ENCODE peak calls at places on chromosomes 13 and 19, in four cellular contexts. O is astrocyte, I is RWPE1, Z is SJCRH30. V is an unnamed sample.

GRCh38 chr13:55577847-55578210 is 1562.9 kb upstream of the PRR20A start:
- DNase-seq in O (no peak), I (no peak), Z (no peak), V (no peak)

GRCh38 chr19:47243776-47244547 is 12.4 kb upstream of the CCDC9 start:
- DNase-seq in O (peak; percentile 88), I (peak; percentile 86), Z (peak; percentile 92), V (peak; percentile 85)

GRCh38 chr13:59680429-59681024 is 483.2 kb downstream of the DIAPH3 start:
- DNase-seq in O (no peak), I (peak; percentile 16), Z (peak; percentile 33), V (no peak)

GRCh38 chr13:20685042-20685441 is 18.5 kb upstream of the IL17D start:
- DNase-seq in O (no peak), I (no peak), Z (no peak), V (no peak)

GRCh38 chr13:48942131-48942530 is 33.6 kb upstream of the FNDC3A start:
- DNase-seq in O (peak; percentile 68), I (peak; percentile 33), Z (no peak), V (no peak)

GRCh38 chr13:53254495-53254894 is 225.9 kb downstream of the OLFM4 start:
- DNase-seq in O (no peak), I (peak; percentile 4), Z (peak; percentile 51), V (no peak)

GRCh38 chr13:75550159-75550567 is 572 bp downstream of the UCHL3 start:
- DNase-seq in O (peak; percentile 83), I (peak; percentile 84), Z (peak; percentile 66), V (peak; percentile 44)

GRCh38 chr19:674282-675151 is 1.7 kb upstream of the FSTL3 start:
- DNase-seq in O (no peak), I (no peak), Z (no peak), V (no peak)

GRCh38 chr13:28631792-28632191 is 27.1 kb upstream of the POMP start:
- DNase-seq in O (no peak), I (no peak), Z (no peak), V (no peak)

GRCh38 chr19:1355258-1355973 is 28.3 kb upstream of the NDUFS7 start:
- DNase-seq in O (no peak), I (no peak), Z (peak; percentile 82), V (peak; percentile 36)

GRCh38 chr13:29540334-29540733 is 55.2 kb downstream of the SLC7A1 start:
- DNase-seq in O (peak; percentile 59), I (no peak), Z (no peak), V (no peak)

GRCh38 chr19:38183227-38183914 is 40.7 kb downstream of the DPF1 start:
- DNase-seq in O (no peak), I (no peak), Z (no peak), V (no peak)

GRCh38 chr19:29644179-29644578 is 21.1 kb upstream of the PLEKHF1 start:
- DNase-seq in O (no peak), I (no peak), Z (no peak), V (no peak)

GRCh38 chr19:18995804-18996241 is 37.5 kb downstream of the SUGP2 start:
- DNase-seq in O (peak; percentile 89), I (peak; percentile 75), Z (peak; percentile 81), V (peak; percentile 86)

GRCh38 chr13:100796463-100796862 is 121.9 kb upstream of the TMTC4 start:
- DNase-seq in O (no peak), I (no peak), Z (no peak), V (no peak)

GRCh38 chr13:23506821-23507210 is 63.4 kb upstream of the TNFRSF19 start:
- DNase-seq in O (peak; percentile 99), I (no peak), Z (peak; percentile 76), V (no peak)

GRCh38 chr19:10293637-10294367 is 4.0 kb downstream of the ICAM5 start:
- DNase-seq in O (no peak), I (no peak), Z (no peak), V (no peak)

GRCh38 chr13:36297600-36298338 is at the start of gene CCDC169:
- DNase-seq in O (peak; percentile 47), I (peak; percentile 77), Z (peak; percentile 90), V (peak; percentile 39)

GRCh38 chr13:64471916-64472315 is 2758.2 kb downstream of the PCDH9 start:
- DNase-seq in O (peak; percentile 45), I (peak; percentile 9), Z (peak; percentile 28), V (no peak)

GRCh38 chr13:106038752-106039151 is 496.7 kb downstream of the EFNB2 start:
- DNase-seq in O (peak; percentile 91), I (peak; percentile 51), Z (no peak), V (peak; percentile 48)

GRCh38 chr19:36939153-36939552 is 23.0 kb downstream of the ZNF568 start:
- DNase-seq in O (peak; percentile 4), I (no peak), Z (peak; percentile 41), V (no peak)

GRCh38 chr19:39196860-39197562 is at the start of gene NCCRP1:
- DNase-seq in O (no peak), I (no peak), Z (peak; percentile 71), V (no peak)

GRCh38 chr13:82565191-82565590 is 1317.1 kb downstream of the SLITRK1 start:
- DNase-seq in O (no peak), I (no peak), Z (no peak), V (no peak)

GRCh38 chr19:41821003-41821735 is 23.3 kb downstream of the LYPD4 start:
- DNase-seq in O (no peak), I (peak; percentile 59), Z (peak; percentile 72), V (peak; percentile 69)

GRCh38 chr19:39827216-39827615 is 6.7 kb downstream of the DYRK1B start:
- DNase-seq in O (no peak), I (no peak), Z (no peak), V (no peak)

GRCh38 chr19:27909185-27909840 is 1303.6 kb downstream of the UQCRFS1 start:
- DNase-seq in O (no peak), I (no peak), Z (no peak), V (no peak)

GRCh38 chr19:29831686-29832085 is 19.9 kb downstream of the CCNE1 start:
- DNase-seq in O (no peak), I (no peak), Z (no peak), V (no peak)

GRCh38 chr19:19541572-19541971 is 3.5 kb downstream of the CILP2 start:
- DNase-seq in O (no peak), I (no peak), Z (no peak), V (no peak)

GRCh38 chr19:53707278-53707677 is 75.5 kb downstream of the DPRX start:
- DNase-seq in O (no peak), I (no peak), Z (no peak), V (no peak)

GRCh38 chr19:32870154-32870573 is 597 bp upstream of the SLC7A9 start:
- DNase-seq in O (no peak), I (no peak), Z (peak; percentile 78), V (no peak)

GRCh38 chr13:69094485-69094884 is 1013.1 kb upstream of the ATXN8OS start:
- DNase-seq in O (no peak), I (no peak), Z (no peak), V (no peak)

GRCh38 chr19:4639531-4640246 is 373 bp downstream of the TNFAIP8L1 start:
- DNase-seq in O (no peak), I (no peak), Z (peak; percentile 40), V (no peak)